ENCODE peak calls at places on chromosomes 6 and 20, in four cellular contexts. J is A549, E is endothelial cell of umbilical vein, V is K562. O is an unnamed sample.

GRCh38 chr6:25331085-25331685 is 52.0 kb downstream of the CARMIL1 start:
- DNase-seq in E (no peak), V (no peak), J (no peak), O (no peak)

GRCh38 chr6:91523511-91523910 is 936.6 kb upstream of the MAP3K7 start:
- DNase-seq in V (no peak), E (no peak), J (no peak), O (no peak)

GRCh38 chr20:17910828-17911294 is 57.7 kb downstream of the SNX5 start:
- DNase-seq in V (peak; percentile 27), J (no peak), E (peak; percentile 52), O (no peak)

GRCh38 chr6:95439741-95440140 is 137.6 kb upstream of the MANEA start:
- DNase-seq in E (no peak), V (no peak), J (no peak), O (no peak)

GRCh38 chr20:23666698-23667097 is 22.1 kb downstream of the CST4 start:
- DNase-seq in J (no peak), E (no peak), V (no peak), O (no peak)

GRCh38 chr6:146542881-146543210 is 787 bp upstream of the RAB32 start:
- DNase-seq in E (no peak), J (no peak), V (no peak), O (no peak)

GRCh38 chr6:6683964-6684363 is 95.4 kb downstream of the LY86 start:
- DNase-seq in E (no peak), V (no peak), J (no peak), O (no peak)

GRCh38 chr6:39926668-39927067 is 7.6 kb downstream of the MOCS1 start:
- DNase-seq in E (no peak), V (no peak), J (no peak), O (no peak)

GRCh38 chr6:125732398-125732797 is 17.0 kb upstream of the HEY2 start:
- DNase-seq in E (no peak), V (no peak), J (no peak), O (no peak)

GRCh38 chr20:36827541-36828279 is 48.2 kb upstream of the TLDC2 start:
- DNase-seq in J (no peak), E (no peak), V (no peak), O (no peak)

GRCh38 chr6:11044712-11045167 is 635 bp upstream of the ELOVL2 start:
- DNase-seq in E (no peak), V (no peak), J (no peak), O (no peak)

GRCh38 chr6:83221886-83222479 is 28.8 kb downstream of the RWDD2A start:
- DNase-seq in J (no peak), E (peak; percentile 46), V (no peak), O (peak; percentile 60)

GRCh38 chr6:52577022-52577777 is at the start of gene TRAM2:
- DNase-seq in E (peak; percentile 75), J (peak; percentile 40), V (peak; percentile 95), O (peak; percentile 89)

GRCh38 chr6:26104457-26105108 is 17.4 kb downstream of the HFE start:
- DNase-seq in E (no peak), V (no peak), J (no peak), O (peak; percentile 39)

GRCh38 chr20:59767656-59768055 is 163.3 kb downstream of the PHACTR3 start:
- DNase-seq in J (no peak), E (no peak), V (no peak), O (no peak)

GRCh38 chr6:131937219-131937618 is 14.0 kb downstream of the CCN2 start:
- DNase-seq in E (no peak), V (no peak), J (no peak), O (no peak)

GRCh38 chr6:159610881-159611280 is 82.2 kb downstream of the SOD2 start:
- DNase-seq in E (no peak), J (no peak), V (no peak), O (no peak)

GRCh38 chr6:161327360-161327953 is 53.6 kb upstream of the AGPAT4 start:
- DNase-seq in J (no peak), E (no peak), V (no peak), O (no peak)

GRCh38 chr6:126531840-126532239 is 191.9 kb downstream of the CENPW start:
- DNase-seq in E (no peak), J (no peak), V (no peak), O (no peak)

GRCh38 chr6:21873562-21873961 is 280.0 kb downstream of the SOX4 start:
- DNase-seq in V (no peak), J (no peak), E (no peak), O (no peak)

GRCh38 chr6:21871831-21872230 is 278.3 kb downstream of the SOX4 start:
- DNase-seq in V (no peak), J (no peak), E (no peak), O (no peak)

GRCh38 chr6:21874372-21874771 is 280.8 kb downstream of the SOX4 start:
- DNase-seq in E (no peak), J (no peak), V (no peak), O (no peak)

GRCh38 chr6:21869085-21869771 is 275.7 kb downstream of the SOX4 start:
- DNase-seq in E (no peak), J (no peak), V (no peak), O (no peak)

GRCh38 chr6:21870071-21870729 is 276.6 kb downstream of the SOX4 start:
- DNase-seq in E (no peak), V (no peak), J (no peak), O (no peak)
- TF ChIP-seq MYC in E (no peak), V (no peak), J (no peak), O (no peak)

GRCh38 chr6:42099340-42100028 is 42.9 kb downstream of the C6orf132 start:
- DNase-seq in J (no peak), E (no peak), V (peak; percentile 44), O (no peak)
- TF ChIP-seq MYC in J (no peak), E (no peak), V (no peak), O (no peak)

GRCh38 chr6:54595844-54596243 is 250.7 kb upstream of the FAM83B start:
- DNase-seq in E (no peak), V (no peak), J (no peak), O (no peak)

GRCh38 chr6:54602591-54602990 is 244.0 kb upstream of the FAM83B start:
- DNase-seq in V (no peak), E (no peak), J (no peak), O (no peak)

GRCh38 chr6:54598787-54599309 is 247.7 kb upstream of the FAM83B start:
- DNase-seq in V (no peak), J (no peak), E (no peak), O (no peak)
- TF ChIP-seq MYC in V (no peak), J (no peak), E (no peak), O (no peak)

GRCh38 chr6:28757429-28758045 is 166.2 kb downstream of the TRIM27 start:
- DNase-seq in V (no peak), J (no peak), E (no peak), O (no peak)
- TF ChIP-seq MYC in V (no peak), J (no peak), E (no peak), O (no peak)

O was measured in NB4.